ENCODE peak calls at places on chromosome 3, in eight cellular contexts. H is GM12892, Q is sigmoid colon, O is upper lobe of left lung, W is GM12878, Z is endothelial cell of umbilical vein, F is HepG2, D is breast epithelium. B is an unnamed sample.

GRCh38 chr3:196654691-196655090 is 15.2 kb downstream of the NRROS start:
- DNase-seq in H (no peak), Z (no peak), W (no peak), O (no peak), Q (no peak), F (no peak), D (no peak), B (no peak)

GRCh38 chr3:128380295-128380694 is 86.4 kb downstream of the DNAJB8 start:
- DNase-seq in F (no peak), Z (no peak), Q (no peak), H (no peak), D (no peak), O (no peak), W (no peak), B (no peak)

GRCh38 chr3:12427551-12427950 is 56.7 kb upstream of the TSEN2 start:
- DNase-seq in O (no peak), Z (no peak), D (no peak), Q (no peak), W (no peak), H (no peak), F (no peak), B (no peak)

GRCh38 chr3:8579943-8580342 is 64.7 kb downstream of the SSUH2 start:
- DNase-seq in H (no peak), D (no peak), W (no peak), F (no peak), Z (no peak), Q (no peak), O (no peak), B (no peak)

GRCh38 chr3:184485256-184485655 is 76.3 kb upstream of the EPHB3 start:
- DNase-seq in O (no peak), H (no peak), Z (no peak), F (no peak), Q (no peak), D (no peak), W (no peak), B (no peak)

GRCh38 chr3:57512174-57512573 is 32.0 kb downstream of the DNAH12 start:
- DNase-seq in Q (no peak), H (no peak), F (no peak), D (no peak), O (no peak), Z (peak), W (no peak), B (no peak)

GRCh38 chr3:74844428-74844827 is 230.0 kb upstream of the CNTN3 start:
- DNase-seq in F (no peak), D (no peak), Z (no peak), Q (no peak), W (no peak), O (no peak), H (no peak), B (no peak)

GRCh38 chr3:149596136-149596770 is 61.6 kb downstream of the WWTR1 start:
- DNase-seq in Z (peak), F (no peak), D (no peak), W (no peak), Q (no peak), O (no peak), H (no peak), B (no peak)

GRCh38 chr3:55608266-55608937 is 121.3 kb upstream of the WNT5A start:
- DNase-seq in F (no peak), H (no peak), O (no peak), W (no peak), D (no peak), Q (no peak), Z (no peak), B (no peak)

GRCh38 chr3:136731274-136731884 is 20.8 kb downstream of the STAG1 start:
- DNase-seq in Q (no peak), H (no peak), F (no peak), Z (no peak), D (no peak), O (no peak), W (no peak), B (no peak)

GRCh38 chr3:169764453-169765280 is at the start of gene TERC:
- DNase-seq in F (peak), Z (peak), D (peak), O (peak), H (peak), Q (peak), W (peak), B (no peak)
- TF ChIP-seq POLR2AphosphoS5 in F (peak), Z (peak), D (peak), O (peak), H (peak), Q (peak), W (peak), B (no peak)

GRCh38 chr3:138774529-138775253 is 60.0 kb downstream of the PIK3CB start:
- DNase-seq in W (no peak), H (no peak), F (peak), O (peak), Z (peak), Q (peak), D (peak), B (peak)
- TF ChIP-seq POLR2AphosphoS5 in W (no peak), H (no peak), F (no peak), O (peak), Z (peak), Q (peak), D (peak), B (no peak)

GRCh38 chr3:31738423-31738822 is 205.7 kb downstream of the STT3B start:
- DNase-seq in D (no peak), Z (no peak), H (no peak), W (no peak), F (no peak), Q (no peak), O (no peak), B (no peak)
- TF ChIP-seq POLR2AphosphoS5 in D (no peak), Z (no peak), H (no peak), W (no peak), F (no peak), Q (no peak), O (no peak), B (no peak)

DNA sequence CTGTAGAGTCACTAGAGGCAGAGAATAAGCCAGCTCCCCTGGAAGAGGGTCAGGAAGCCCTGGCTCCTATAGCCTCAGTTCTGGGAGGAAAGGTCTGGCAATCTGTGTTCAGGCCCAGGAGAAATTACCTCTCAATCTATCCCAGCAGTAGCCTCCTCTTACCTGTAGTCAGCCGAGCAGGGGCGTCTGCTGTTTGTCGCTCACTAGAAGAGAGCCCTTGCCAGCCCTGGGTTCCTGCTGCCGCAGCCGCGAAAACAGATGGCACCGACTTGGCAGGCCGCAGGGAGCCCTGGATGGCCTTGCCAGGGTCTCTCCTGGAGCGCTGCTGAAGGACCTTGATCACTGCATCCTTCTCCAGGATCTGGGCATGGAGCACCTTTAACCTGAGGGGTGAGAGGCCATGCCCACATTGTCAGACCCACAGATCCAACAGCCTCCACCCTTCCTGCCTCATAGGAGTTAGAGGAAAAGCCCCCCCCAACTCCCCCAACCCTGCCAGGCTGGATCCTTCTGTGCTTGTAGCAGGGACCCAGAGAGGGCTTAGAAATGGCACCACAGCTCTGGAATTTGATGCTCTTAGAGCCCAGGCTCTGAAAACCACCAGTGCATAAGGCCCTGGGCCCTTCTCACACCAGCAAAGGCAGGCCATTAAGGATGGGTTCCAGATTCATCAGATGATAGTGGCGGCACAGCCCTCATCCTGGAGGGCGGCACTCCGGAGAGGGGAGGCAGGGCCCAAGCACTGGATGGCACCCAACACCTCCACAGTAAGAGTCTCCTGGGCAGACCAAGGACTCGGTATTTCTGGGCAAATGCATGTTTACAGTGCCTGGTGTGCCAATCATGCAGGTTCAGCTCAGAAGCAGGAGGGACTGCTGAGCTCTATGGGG is 14.9 kb downstream of the AMOTL2 start:
- DNase-seq in Q (peak), O (peak), D (no peak), W (no peak), Z (no peak), F (no peak), H (no peak), B (no peak)
- TF ChIP-seq POLR2AphosphoS5 in Q (no peak), O (no peak), D (no peak), W (no peak), Z (no peak), F (no peak), H (no peak), B (no peak)

GRCh38 chr3:53114412-53115074 is 15.7 kb downstream of the RFT1 start:
- DNase-seq in D (no peak), Z (no peak), W (no peak), O (no peak), Q (no peak), F (no peak), H (no peak), B (no peak)

GRCh38 chr3:53109190-53109589 is 21.0 kb downstream of the RFT1 start:
- DNase-seq in O (no peak), Q (no peak), D (peak), W (no peak), F (no peak), Z (no peak), H (no peak), B (no peak)

GRCh38 chr3:53114011-53114400 is 16.2 kb downstream of the RFT1 start:
- DNase-seq in Q (peak), W (no peak), O (peak), D (peak), F (peak), H (peak), Z (peak), B (no peak)

GRCh38 chr3:53113293-53114010 is 16.8 kb downstream of the RFT1 start:
- DNase-seq in H (no peak), D (no peak), Z (no peak), F (no peak), O (no peak), Q (peak), W (no peak), B (no peak)

GRCh38 chr3:53109822-53110771 is 20.1 kb downstream of the RFT1 start:
- DNase-seq in D (peak), H (no peak), F (peak), Z (peak), Q (peak), W (no peak), O (peak), B (no peak)
- TF ChIP-seq POLR2AphosphoS5 in D (no peak), H (no peak), F (no peak), Z (no peak), Q (peak), W (no peak), O (no peak), B (no peak)

DNA sequence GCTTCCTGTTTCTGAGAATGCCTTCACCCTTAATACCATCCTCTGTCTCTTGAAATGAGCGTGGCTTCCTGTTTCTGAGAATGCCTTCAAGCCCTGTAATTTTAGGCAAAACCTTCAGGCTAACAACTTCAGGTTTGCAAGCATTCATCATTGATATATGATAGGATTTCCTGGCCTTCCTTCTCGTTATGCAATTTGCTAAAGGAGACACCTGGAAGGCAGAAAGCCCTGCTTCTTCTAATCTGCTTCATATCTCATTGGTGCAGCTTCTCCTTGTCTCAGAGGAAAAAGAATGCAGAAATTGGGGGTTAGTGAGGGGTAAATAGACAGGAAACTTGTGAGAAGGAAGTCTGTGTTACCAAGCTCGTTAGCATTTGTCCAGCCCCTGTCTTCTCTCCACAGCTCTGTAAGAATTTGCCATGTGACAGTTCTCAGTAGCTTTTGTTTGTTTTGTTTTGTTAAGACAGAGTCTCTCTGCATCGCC is 7.3 kb downstream of the ARL6IP5 start:
- DNase-seq in H (no peak), D (no peak), F (no peak), O (peak), Q (no peak), Z (peak), W (no peak), B (peak)
- TF ChIP-seq POLR2AphosphoS5 in H (no peak), D (no peak), F (no peak), O (no peak), Q (no peak), Z (no peak), W (no peak), B (no peak)